ENCODE peak calls at places on chromosomes 13 and 19, in five cellular contexts. W is CD8-positive, alpha-beta T cell; A is small intestine; R is PC-3; F is heart right ventricle. I is an unnamed sample.

GRCh38 chr19:45179063-45179847 is 671 bp downstream of the BLOC1S3 start:
- DNase-seq in W (peak), A (no peak), R (peak), F (peak), I (no peak)

GRCh38 chr19:23254141-23254910 is 4.1 kb upstream of the ZNF724 start:
- DNase-seq in W (no peak), A (no peak), R (no peak), F (no peak), I (no peak)

GRCh38 chr19:44663996-44664395 is 7.3 kb upstream of the CEACAM19 start:
- DNase-seq in W (no peak), A (no peak), R (no peak), F (no peak), I (no peak)

GRCh38 chr13:50400035-50400726 is 384.9 kb downstream of the KCNRG start:
- DNase-seq in W (no peak), A (no peak), R (no peak), F (peak), I (peak)

GRCh38 chr13:22915442-22916082 is 265.2 kb upstream of the SGCG start:
- DNase-seq in W (no peak), A (peak), R (no peak), F (no peak), I (no peak)

GRCh38 chr13:41352935-41353801 is 42.1 kb downstream of the NAA16 start:
- DNase-seq in W (peak), A (peak), R (peak), F (peak), I (no peak)

GRCh38 chr19:19229701-19230100 is 17.9 kb downstream of the NCAN start:
- DNase-seq in W (no peak), A (no peak), R (no peak), F (no peak), I (no peak)

GRCh38 chr13:33353210-33353609 is 67.7 kb upstream of the STARD13 start:
- DNase-seq in W (no peak), A (no peak), R (no peak), F (peak), I (no peak)

GRCh38 chr19:18152444-18152816 is 533 bp upstream of the PIK3R2 start:
- DNase-seq in W (peak), A (peak), R (peak), F (peak), I (peak)

GRCh38 chr19:49588370-49589122 is 2.4 kb upstream of the PRR12 start:
- DNase-seq in W (peak), A (no peak), R (no peak), F (no peak), I (no peak)

GRCh38 chr19:34327851-34328250 is 37.1 kb upstream of the GPI start:
- DNase-seq in W (no peak), A (no peak), R (no peak), F (peak), I (no peak)

GRCh38 chr19:38849147-38849745 is 540 bp downstream of the HNRNPL start:
- DNase-seq in W (peak), A (peak), R (peak), F (peak), I (peak)

GRCh38 chr13:100852146-100852545 is 177.6 kb upstream of the TMTC4 start:
- DNase-seq in W (no peak), A (no peak), R (no peak), F (no peak), I (no peak)

GRCh38 chr19:8445488-8446001 is 770 bp downstream of the HNRNPM start:
- DNase-seq in W (peak), A (peak), R (peak), F (peak), I (no peak)
- H3K27ac ChIP-seq in W (peak), A (peak), R (peak), F (peak), I (peak)

GRCh38 chr13:45511310-45512147 is 46.8 kb downstream of the COG3 start:
- DNase-seq in W (peak), A (peak), R (peak), F (peak), I (no peak)
- H3K27ac ChIP-seq in W (no peak), A (no peak), R (peak), F (peak), I (peak)

DNA sequence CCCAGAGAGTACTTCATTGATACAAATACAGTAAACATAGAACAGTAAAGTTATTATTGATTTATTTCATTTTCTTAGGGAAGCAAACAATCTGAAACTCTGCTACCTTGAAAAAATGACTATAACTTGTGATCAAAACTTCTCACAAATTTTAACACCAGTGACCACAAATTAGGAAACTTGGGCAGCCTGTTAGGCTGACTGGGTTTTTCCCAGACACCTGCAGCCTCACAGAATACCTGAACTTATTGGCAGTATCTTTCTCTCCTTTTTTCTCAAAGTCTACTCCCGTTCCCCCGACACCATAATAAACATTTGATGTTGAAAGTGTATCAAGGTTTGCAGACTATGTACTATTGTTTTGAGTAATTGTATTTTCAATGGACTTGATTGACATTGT is 360.5 kb downstream of the LMO7 start:
- DNase-seq in W (no peak), A (no peak), R (no peak), F (no peak), I (no peak)
- H3K27ac ChIP-seq in W (no peak), A (no peak), R (no peak), F (no peak), I (no peak)

GRCh38 chr13:30375436-30375835 is 46.9 kb upstream of the UBE2L5 start:
- DNase-seq in W (no peak), A (no peak), R (no peak), F (no peak), I (no peak)

GRCh38 chr13:30377312-30377685 is 45.0 kb upstream of the UBE2L5 start:
- DNase-seq in W (no peak), A (no peak), R (peak), F (no peak), I (no peak)

GRCh38 chr13:30382836-30383525 is 39.3 kb upstream of the UBE2L5 start:
- DNase-seq in W (no peak), A (peak), R (no peak), F (no peak), I (no peak)

GRCh38 chr13:30376426-30377311 is 45.6 kb upstream of the UBE2L5 start:
- DNase-seq in W (peak), A (peak), R (peak), F (no peak), I (no peak)

GRCh38 chr13:30381049-30381448 is 41.2 kb upstream of the UBE2L5 start:
- DNase-seq in W (no peak), A (no peak), R (no peak), F (no peak), I (no peak)
- H3K27ac ChIP-seq in W (no peak), A (no peak), R (no peak), F (no peak), I (no peak)

DNA sequence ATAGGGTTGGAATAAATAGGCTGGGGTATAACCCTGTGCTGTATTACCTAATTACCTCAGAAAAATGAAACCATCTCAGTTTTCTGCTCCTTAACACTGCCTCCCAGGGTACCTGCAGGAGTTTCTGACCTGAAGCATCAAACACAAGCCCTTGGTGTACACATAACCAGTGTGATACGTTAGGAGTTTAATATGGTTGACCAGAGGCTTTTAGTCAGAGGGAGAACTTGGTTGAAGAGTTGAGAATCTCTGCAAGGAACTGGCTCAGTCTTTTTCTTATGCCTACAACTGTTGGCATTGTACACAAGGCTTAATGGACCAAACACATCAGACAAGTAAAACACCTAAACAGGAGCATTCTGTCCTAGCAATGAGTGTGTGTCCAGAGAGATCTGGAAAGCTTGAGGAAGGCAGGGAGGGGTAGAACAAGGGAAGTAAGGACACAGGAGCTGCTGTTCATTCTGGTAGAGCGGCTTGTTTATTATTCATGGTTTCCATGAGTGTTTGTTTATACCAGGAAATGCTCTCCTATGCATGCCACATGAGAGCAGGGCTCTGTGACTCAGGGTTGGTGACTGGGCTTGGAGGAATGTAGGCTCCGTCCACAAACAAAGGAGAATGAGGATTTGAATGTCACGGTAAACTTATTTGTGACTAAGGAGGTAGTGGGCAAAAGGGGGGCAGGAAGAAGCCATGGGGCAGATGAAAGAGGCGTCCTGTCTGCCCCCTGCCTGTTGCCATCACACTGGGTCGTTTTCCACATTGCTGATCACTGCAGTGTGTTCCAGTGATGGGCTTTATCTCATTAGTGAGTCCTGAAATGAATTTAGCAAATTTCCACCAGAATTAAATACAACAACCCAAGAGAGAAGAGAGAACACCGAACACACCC is 11.9 kb upstream of the SPATA13 start:
- DNase-seq in W (no peak), A (peak), R (peak), F (no peak), I (no peak)
- H3K27ac ChIP-seq in W (no peak), A (peak), R (peak), F (no peak), I (peak)

I was measured in caudate nucleus.